ENCODE peak calls at places on chromosomes 13 and 19, in nine cellular contexts. O is upper lobe of right lung, C is fibroblast of pulmonary artery, S is AG09309, Q is epithelial cell of esophagus, Z is progenitor cell of endocrine pancreas, E is astrocyte, J is neural progenitor cell, B is OCI-LY7. R is an unnamed sample.

GRCh38 chr19:45643927-45644771 is 5.0 kb upstream of the EML2 start:
- DNase-seq in Q (no peak), E (no peak), J (no peak), B (no peak), C (no peak), S (no peak), Z (no peak), O (no peak), R (no peak)

GRCh38 chr13:54078271-54078670 is 1049.7 kb downstream of the OLFM4 start:
- DNase-seq in S (no peak), C (no peak), Q (no peak), E (no peak), J (no peak), B (no peak), O (no peak), Z (no peak), R (no peak)

GRCh38 chr13:45446181-45446580 is 18.6 kb upstream of the COG3 start:
- DNase-seq in E (peak), S (peak), O (no peak), C (peak), B (no peak), Q (peak), Z (no peak), J (no peak), R (no peak)

GRCh38 chr19:41682437-41682836 is 5.6 kb downstream of the CEACAM7 start:
- DNase-seq in Q (no peak), S (no peak), J (no peak), C (no peak), B (no peak), Z (no peak), E (no peak), O (no peak), R (no peak)

GRCh38 chr13:104869501-104869900 is 1666.0 kb downstream of the EFNB2 start:
- DNase-seq in J (no peak), O (no peak), Z (no peak), C (peak), B (no peak), Q (no peak), S (no peak), E (peak), R (no peak)

GRCh38 chr13:20197361-20197834 is 4.7 kb upstream of the GJB2 start:
- DNase-seq in O (no peak), C (peak), B (peak), E (peak), Q (peak), S (peak), Z (no peak), J (peak), R (no peak)

GRCh38 chr13:40522234-40522633 is 144.2 kb downstream of the FOXO1 start:
- DNase-seq in S (no peak), B (no peak), O (no peak), E (peak), Z (no peak), Q (no peak), C (no peak), J (no peak), R (no peak)

GRCh38 chr13:112447761-112448603 is 71.8 kb downstream of the SPACA7 start:
- DNase-seq in Z (no peak), J (no peak), E (no peak), B (no peak), C (no peak), Q (no peak), S (no peak), O (no peak), R (no peak)

GRCh38 chr13:33992891-33993336 is 175.0 kb downstream of the RFC3 start:
- DNase-seq in O (no peak), C (no peak), J (no peak), Z (no peak), E (no peak), B (peak), Q (no peak), S (no peak), R (no peak)

GRCh38 chr19:16067205-16067938 is 8.9 kb upstream of the TPM4 start:
- DNase-seq in O (peak), Q (peak), B (no peak), S (peak), Z (no peak), J (no peak), C (peak), E (peak), R (no peak)

GRCh38 chr13:88602786-88603777 is 931.9 kb downstream of the SLITRK5 start:
- DNase-seq in C (no peak), B (no peak), S (no peak), O (no peak), E (no peak), Q (peak), J (no peak), Z (no peak), R (no peak)
- TF ChIP-seq CTCF in C (no peak), B (no peak), S (no peak), O (no peak), E (no peak), Q (no peak), J (no peak), Z (no peak), R (no peak)

GRCh38 chr19:17677002-17677401 is 11.2 kb downstream of the UNC13A start:
- DNase-seq in J (peak), C (no peak), O (no peak), B (peak), Z (no peak), Q (peak), E (no peak), S (no peak), R (no peak)
- TF ChIP-seq CTCF in J (peak), C (peak), O (no peak), B (peak), Z (peak), Q (peak), E (no peak), S (peak), R (no peak)

DNA sequence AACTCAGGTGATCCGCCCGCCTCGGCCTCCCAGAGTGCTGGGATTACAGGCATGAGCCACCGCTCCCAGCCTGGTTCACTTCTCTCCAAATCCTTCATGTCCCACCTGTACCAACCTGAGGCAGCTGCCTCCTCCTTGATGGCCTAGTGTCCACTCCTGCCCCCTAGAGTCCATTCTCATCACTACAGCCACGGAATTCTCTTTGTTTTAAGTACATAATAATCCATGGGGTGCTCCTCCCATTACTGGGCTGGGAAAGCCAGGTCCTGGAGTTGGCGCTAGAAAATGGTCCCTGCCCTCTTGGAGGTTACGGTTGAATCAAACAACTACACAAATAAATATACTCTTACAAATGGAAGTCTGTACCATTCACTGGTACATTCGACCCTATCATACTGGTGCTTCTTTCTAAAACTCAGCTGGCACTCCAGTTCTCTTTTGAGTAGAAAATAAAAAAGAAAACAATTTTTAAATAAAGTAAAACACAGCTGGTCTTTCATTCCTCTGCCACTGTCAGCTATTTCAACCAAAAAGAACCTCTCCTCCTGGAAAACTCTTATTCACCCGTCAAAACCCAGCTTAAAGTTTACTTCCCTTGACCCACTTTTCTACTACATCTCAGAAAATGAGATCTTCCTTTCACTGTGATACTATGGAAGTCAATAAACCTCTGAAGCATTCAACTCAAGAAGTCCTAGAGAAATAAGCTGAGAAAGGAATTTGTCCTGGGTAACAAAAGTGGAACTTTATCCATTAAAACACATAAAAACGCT is 22.4 kb upstream of the ARHGEF18 start:
- DNase-seq in O (peak), E (no peak), C (peak), Q (no peak), Z (no peak), S (no peak), J (peak), B (peak), R (no peak)
- TF ChIP-seq CTCF in O (peak), E (peak), C (peak), Q (peak), Z (peak), S (peak), J (peak), B (peak), R (peak)

GRCh38 chr19:51546650-51547396 is 15.4 kb upstream of the SIGLEC6 start:
- DNase-seq in B (no peak), Z (no peak), O (no peak), J (no peak), S (peak), Q (no peak), C (peak), E (peak), R (peak)

GRCh38 chr19:51541458-51542357 is 10.2 kb upstream of the SIGLEC6 start:
- DNase-seq in S (no peak), J (no peak), Z (no peak), C (no peak), Q (no peak), B (no peak), E (no peak), O (peak), R (no peak)

GRCh38 chr19:51546107-51546649 is 14.7 kb upstream of the SIGLEC6 start:
- DNase-seq in B (no peak), S (no peak), C (no peak), J (no peak), E (no peak), O (peak), Z (no peak), Q (no peak), R (no peak)

GRCh38 chr19:51542699-51543098 is 11.2 kb upstream of the SIGLEC6 start:
- DNase-seq in C (no peak), Q (no peak), J (no peak), E (no peak), S (no peak), O (no peak), B (no peak), Z (no peak), R (no peak)

DNA sequence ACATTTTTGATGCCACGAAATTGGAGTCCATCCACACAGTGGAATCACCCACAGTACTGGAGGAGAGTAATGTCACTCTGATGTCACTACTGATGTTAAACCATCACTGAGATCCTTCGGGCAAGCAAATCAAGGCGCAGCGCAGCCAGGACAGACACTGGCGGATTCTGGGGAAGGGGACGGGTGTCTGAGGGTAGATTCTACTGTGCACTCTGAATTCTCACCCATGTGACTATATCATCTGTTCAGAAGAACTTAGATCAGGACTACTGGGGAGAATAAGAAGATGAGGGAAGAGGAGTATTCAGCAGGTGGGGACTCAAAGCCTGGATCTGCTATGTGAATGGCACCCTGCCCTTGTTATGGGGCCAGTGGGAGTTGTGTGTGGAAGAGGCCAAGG is 12.6 kb upstream of the SIGLEC6 start:
- DNase-seq in E (no peak), B (no peak), O (no peak), S (no peak), C (no peak), J (no peak), Z (no peak), Q (no peak), R (no peak)
- TF ChIP-seq CTCF in E (no peak), B (no peak), O (no peak), S (no peak), C (no peak), J (no peak), Z (no peak), Q (no peak), R (no peak)

GRCh38 chr19:55677572-55678028 is 2.6 kb downstream of the EPN1 start:
- DNase-seq in B (peak), C (no peak), E (no peak), O (no peak), Q (no peak), J (no peak), S (no peak), Z (no peak), R (peak)

GRCh38 chr19:55674841-55675660 is at the start of gene EPN1:
- DNase-seq in O (peak), B (peak), J (peak), Z (peak), C (peak), E (peak), Q (peak), S (peak), R (peak)

GRCh38 chr19:55676889-55677505 is 2.0 kb downstream of the EPN1 start:
- DNase-seq in C (no peak), J (no peak), Z (no peak), B (no peak), E (no peak), S (no peak), Q (peak), O (no peak), R (no peak)

GRCh38 chr19:55675661-55676354 is 782 bp downstream of the EPN1 start:
- DNase-seq in C (no peak), E (no peak), O (no peak), B (peak), Z (no peak), Q (no peak), J (no peak), S (no peak), R (no peak)

GRCh38 chr19:55676384-55676783 is 1.4 kb downstream of the EPN1 start:
- DNase-seq in Q (peak), S (no peak), C (peak), Z (no peak), B (peak), E (no peak), O (no peak), J (no peak), R (no peak)
- TF ChIP-seq CTCF in Q (peak), S (no peak), C (peak), Z (no peak), B (peak), E (no peak), O (no peak), J (no peak), R (no peak)

GRCh38 chr13:113968463-113969310 is 5.2 kb downstream of the C13orf46 start:
- DNase-seq in C (no peak), E (no peak), Q (no peak), O (peak), J (no peak), S (no peak), Z (no peak), B (no peak), R (no peak)
- TF ChIP-seq CTCF in C (no peak), E (no peak), Q (peak), O (no peak), J (no peak), S (no peak), Z (no peak), B (no peak), R (no peak)

GRCh38 chr19:4375620-4376228 is 24.6 kb downstream of the SH3GL1 start:
- DNase-seq in Z (no peak), B (peak), O (no peak), S (peak), Q (no peak), J (peak), C (peak), E (peak), R (no peak)
- TF ChIP-seq CTCF in Z (peak), B (peak), O (peak), S (peak), Q (peak), J (peak), C (peak), E (peak), R (no peak)

DNA sequence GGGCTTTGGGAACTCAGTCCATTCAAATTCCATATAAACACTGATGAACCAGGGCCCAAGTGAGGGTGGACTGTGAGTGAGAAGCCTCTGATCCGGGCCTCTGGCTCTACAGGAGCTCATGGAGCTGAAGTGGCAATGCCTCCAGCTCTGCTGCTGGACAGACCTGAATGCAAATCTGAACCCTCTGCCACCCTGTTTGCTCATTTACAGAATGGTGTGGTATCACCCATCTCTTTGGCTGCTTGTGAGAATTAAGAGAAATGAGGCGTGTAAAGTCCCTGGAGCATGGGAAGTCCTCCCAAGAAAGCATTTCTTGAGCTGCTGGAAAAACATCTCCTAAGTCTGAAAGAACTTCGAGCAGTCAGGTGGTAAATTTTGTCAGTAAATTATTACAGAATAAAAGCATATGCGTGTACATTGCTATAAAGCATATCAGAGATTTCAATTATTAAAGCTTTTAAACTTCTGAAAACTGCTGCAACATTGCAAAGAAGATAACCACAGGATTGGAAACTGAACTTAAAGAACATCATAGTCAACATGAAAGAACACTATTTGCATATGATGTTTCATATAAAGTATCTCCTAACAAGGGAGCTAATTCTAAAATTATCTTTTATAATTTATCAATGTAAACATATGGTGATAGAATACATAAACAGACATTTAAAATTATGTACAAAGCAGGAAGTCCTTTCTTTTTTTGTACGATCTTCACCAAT is 369.0 kb downstream of the UQCRFS1 start:
- DNase-seq in Q (no peak), C (no peak), O (no peak), B (no peak), J (no peak), Z (no peak), E (no peak), S (no peak), R (no peak)
- TF ChIP-seq CTCF in Q (no peak), C (no peak), O (no peak), B (no peak), J (no peak), Z (no peak), E (no peak), S (no peak), R (no peak)

GRCh38 chr19:17997969-17998826 is 9.8 kb upstream of the ARRDC2 start:
- DNase-seq in O (peak), C (no peak), B (peak), Z (no peak), J (peak), E (no peak), Q (no peak), S (no peak), R (peak)
- TF ChIP-seq CTCF in O (no peak), C (peak), B (peak), Z (peak), J (peak), E (peak), Q (peak), S (peak), R (peak)

DNA sequence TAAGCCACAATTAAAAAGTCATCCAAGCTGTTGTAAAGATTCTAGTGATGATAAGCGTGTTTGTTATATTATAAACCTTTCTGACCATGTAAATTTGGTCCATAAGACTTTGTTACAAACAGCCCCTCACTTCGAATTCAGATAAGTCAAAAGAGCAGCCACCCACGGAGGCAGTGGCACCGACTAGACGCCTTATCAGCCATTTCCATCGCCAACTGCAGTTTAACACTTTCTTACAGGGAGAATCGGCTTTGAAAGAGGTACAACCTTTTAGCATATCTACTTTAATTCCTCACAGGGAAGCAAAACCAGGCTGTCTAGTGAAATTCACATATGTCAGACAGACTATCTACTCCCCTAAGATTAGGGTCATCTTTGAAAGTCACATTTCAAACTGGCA is 47.5 kb downstream of the SOX21 start:
- DNase-seq in Z (no peak), Q (no peak), J (no peak), O (no peak), C (no peak), B (no peak), S (no peak), E (no peak), R (no peak)
- TF ChIP-seq CTCF in Z (no peak), Q (no peak), J (no peak), O (no peak), C (no peak), B (no peak), S (no peak), E (no peak), R (no peak)

R was measured in endothelial cell.